ENCODE peak calls at places on chromosome 9, in four cellular contexts. Q, N, J and G are unnamed samples. For H3K36me3, the result is how much of the 10 kb centered on the place peaks cover.

GRCh38 chr9:131833906-131834305 is 94.0 kb upstream of the RAPGEF1 start:
- DNase-seq in N (no peak), Q (no peak), J (no peak), G (no peak)

GRCh38 chr9:71487046-71487445 is 281.3 kb downstream of the CEMIP2 start:
- DNase-seq in J (no peak), N (no peak), Q (no peak), G (no peak)

GRCh38 chr9:15501803-15502202 is 9.0 kb downstream of the PSIP1 start:
- DNase-seq in Q (no peak), J (no peak), N (no peak), G (no peak)

GRCh38 chr9:75027187-75028107 is 646 bp downstream of the CARNMT1 start:
- DNase-seq in J (peak), Q (peak), N (peak), G (peak)

GRCh38 chr9:133256686-133257091 is 18.3 kb downstream of the ABO start:
- DNase-seq in N (no peak), J (no peak), Q (no peak), G (no peak)

GRCh38 chr9:78314953-78315870 is 18.3 kb downstream of the PSAT1 start:
- DNase-seq in N (no peak), J (peak), Q (no peak), G (no peak)

GRCh38 chr9:4306066-4306787 is 6.4 kb upstream of the GLIS3 start:
- DNase-seq in Q (no peak), J (no peak), N (no peak), G (no peak)

GRCh38 chr9:113558632-113559502 is 95.3 kb downstream of the RGS3 start:
- DNase-seq in J (no peak), Q (peak), N (no peak), G (no peak)

GRCh38 chr9:123642291-123643278 is 286.6 kb downstream of the CRB2 start:
- DNase-seq in J (peak), Q (peak), N (no peak), G (no peak)

GRCh38 chr9:21096172-21096900 is 18.6 kb upstream of the IFNB1 start:
- DNase-seq in Q (no peak), N (peak), J (no peak), G (no peak)

GRCh38 chr9:126985870-126986498 is 71.4 kb downstream of the RALGPS1 start:
- DNase-seq in J (peak), N (peak), Q (no peak), G (peak)

GRCh38 chr9:104256031-104256709 is 162.1 kb downstream of the SMC2 start:
- DNase-seq in J (no peak), N (no peak), Q (no peak), G (no peak)

GRCh38 chr9:88905506-88905905 is 85.8 kb upstream of the S1PR3 start:
- DNase-seq in Q (no peak), N (no peak), J (no peak), G (no peak)

GRCh38 chr9:83154087-83154736 is 91.3 kb upstream of the RASEF start:
- DNase-seq in N (no peak), Q (no peak), J (no peak), G (no peak)

GRCh38 chr9:112894031-112894430 is 3.4 kb upstream of the SLC46A2 start:
- DNase-seq in N (no peak), Q (no peak), J (no peak), G (no peak)

GRCh38 chr9:73034962-73035361 is 82.1 kb upstream of the ALDH1A1 start:
- DNase-seq in J (no peak), N (no peak), Q (no peak), G (no peak)

GRCh38 chr9:89497181-89497963 is 541 bp downstream of the SEMA4D start:
- DNase-seq in Q (no peak), J (no peak), N (peak), G (no peak)

GRCh38 chr9:130495067-130495466 is 50.3 kb downstream of the ASS1 start:
- DNase-seq in J (no peak), Q (no peak), N (no peak), G (no peak)

GRCh38 chr9:33162721-33163311 is 4.3 kb downstream of the B4GALT1 start:
- DNase-seq in N (no peak), Q (peak), J (peak), G (no peak)

GRCh38 chr9:93183663-93184438 is at the start of gene WNK2:
- DNase-seq in N (peak), Q (no peak), J (peak), G (peak)

GRCh38 chr9:4048441-4048840 is 251.4 kb downstream of the GLIS3 start:
- DNase-seq in Q (no peak), N (no peak), J (peak), G (no peak)

GRCh38 chr9:33229359-33230120 is 10.4 kb upstream of the SPINK4 start:
- DNase-seq in J (no peak), N (no peak), Q (no peak), G (no peak)

GRCh38 chr9:134210908-134211810 is 46.8 kb upstream of the RNU6ATAC start:
- DNase-seq in N (no peak), Q (peak), J (no peak), G (no peak)

GRCh38 chr9:19946446-19947109 is 157.7 kb upstream of the SLC24A2 start:
- DNase-seq in N (no peak), Q (no peak), J (peak), G (no peak)

GRCh38 chr9:111099199-111100005 is 61.1 kb upstream of the LPAR1 start:
- DNase-seq in J (peak), N (no peak), Q (no peak), G (no peak)

GRCh38 chr9:100170556-100170955 is 71.5 kb downstream of the INVS start:
- DNase-seq in J (no peak), N (no peak), Q (no peak), G (no peak)

GRCh38 chr9:82129708-82130107 is 141.1 kb downstream of the SPATA31D1 start:
- DNase-seq in Q (no peak), N (no peak), J (no peak), G (no peak)

GRCh38 chr9:82132024-82132423 is 143.5 kb downstream of the SPATA31D1 start:
- DNase-seq in J (no peak), Q (no peak), N (no peak), G (no peak)

GRCh38 chr9:82131072-82131471 is 142.5 kb downstream of the SPATA31D1 start:
- DNase-seq in J (no peak), N (no peak), Q (no peak), G (no peak)

GRCh38 chr9:82130331-82131042 is 141.9 kb downstream of the SPATA31D1 start:
- DNase-seq in Q (peak), N (no peak), J (no peak), G (no peak)

GRCh38 chr9:82133973-82134372 is 145.4 kb downstream of the SPATA31D1 start:
- DNase-seq in J (no peak), Q (no peak), N (no peak), G (no peak)
- H3K27ac ChIP-seq in J (no peak), Q (no peak), N (no peak), G (no peak)

GRCh38 chr9:37437010-37437409 is 14.5 kb downstream of the GRHPR start:
- DNase-seq in Q (no peak), J (no peak), N (no peak), G (no peak)
- H3K36me3 ChIP-seq in Q (under half), J (half or more), N (half or more), G (half or more)

DNA sequence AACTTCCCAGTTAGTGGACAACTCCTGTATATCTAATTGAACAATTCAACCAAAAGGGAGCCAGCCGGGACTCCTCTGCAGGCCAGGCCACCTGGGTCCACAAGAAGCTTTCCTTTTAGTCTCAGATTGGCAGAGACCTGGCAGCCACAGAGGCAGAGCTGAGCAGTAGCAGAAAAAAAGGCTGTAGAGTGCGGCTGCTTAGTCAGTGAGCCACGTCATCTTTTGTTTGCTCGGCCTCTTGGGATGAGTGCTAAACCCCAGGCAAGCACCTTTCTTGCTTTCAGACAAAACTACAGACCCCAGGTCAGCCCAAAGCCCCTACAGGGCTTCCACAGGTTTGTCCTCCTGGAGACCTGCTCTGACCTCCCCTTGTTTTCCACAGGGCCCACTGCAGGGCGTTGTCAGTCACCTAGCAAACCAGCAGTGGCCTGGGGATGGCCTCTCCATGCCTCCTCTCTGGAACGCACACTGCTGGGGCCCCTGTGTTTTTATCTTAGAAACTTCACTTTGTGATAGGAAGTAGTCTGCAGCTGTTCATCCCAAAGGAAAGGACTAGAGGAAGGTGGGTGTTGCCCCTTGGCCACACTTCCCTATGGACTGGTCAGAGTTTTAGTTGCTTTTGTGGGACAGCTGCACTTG is 49.9 kb downstream of the SHB start:
- DNase-seq in J (peak), Q (peak), N (no peak), G (no peak)
- H3K27ac ChIP-seq in J (peak), Q (peak), N (no peak), G (no peak)

DNA sequence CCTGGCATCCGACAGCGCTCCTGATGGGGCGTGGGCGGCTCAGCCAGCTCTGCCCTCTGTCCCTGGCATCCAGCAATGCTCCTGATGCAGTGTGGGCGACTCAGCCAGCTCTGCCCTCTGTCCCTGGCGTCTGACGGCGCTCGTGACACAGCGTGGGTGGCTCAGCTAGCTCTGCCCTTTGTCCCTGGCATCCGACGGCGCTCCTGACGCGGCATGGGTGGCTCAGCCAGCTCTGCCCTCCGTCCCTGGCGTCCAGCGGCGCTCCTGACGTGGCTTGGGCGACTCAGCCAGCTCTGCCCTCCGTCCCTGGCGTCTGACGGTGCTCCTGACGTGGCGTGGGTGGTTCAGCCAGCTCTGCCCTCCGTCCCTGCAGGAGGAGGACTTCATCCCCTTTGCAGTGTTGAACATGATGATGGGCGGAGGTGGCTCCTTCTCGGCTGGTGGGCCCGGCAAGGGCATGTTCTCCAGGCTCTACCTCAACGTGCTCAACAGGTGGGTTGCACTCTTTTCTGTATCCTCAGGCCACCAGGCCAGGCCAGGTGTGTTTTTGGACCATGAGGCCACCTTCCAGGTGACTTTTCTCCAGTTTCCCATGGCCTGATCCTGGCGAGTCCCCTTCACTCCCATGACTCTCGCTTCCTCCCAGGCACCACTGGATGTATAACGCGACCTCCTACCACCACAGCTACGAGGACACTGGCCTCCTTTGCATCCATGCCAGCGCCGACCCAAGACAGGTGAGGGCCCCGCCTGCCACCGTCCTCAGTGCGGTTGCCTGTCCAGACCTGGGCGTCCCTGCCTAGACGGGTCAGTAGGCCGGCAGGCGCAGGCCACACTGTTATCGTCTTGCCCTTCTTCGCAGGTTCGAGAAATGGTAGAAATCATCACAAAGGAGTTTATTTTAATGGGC is 8.0 kb downstream of the PMPCA start:
- DNase-seq in Q (no peak), N (no peak), J (no peak), G (no peak)
- H3K36me3 ChIP-seq in Q (under half), N (half or more), J (half or more), G (half or more)

GRCh38 chr9:28832168-28832567 is 1258.9 kb upstream of the C9orf72 start:
- DNase-seq in N (no peak), J (no peak), Q (no peak), G (no peak)
- H3K27ac ChIP-seq in N (no peak), J (no peak), Q (no peak), G (no peak)

GRCh38 chr9:136387217-136387616 is 12.8 kb downstream of the SNAPC4 start:
- DNase-seq in J (no peak), N (no peak), Q (no peak), G (no peak)
- H3K36me3 ChIP-seq in J (half or more), N (half or more), Q (under half), G (half or more)